ENCODE peak calls at places on chromosomes 3 and 15, in ten cellular contexts. T is CD8-positive, alpha-beta T cell; O is BE2C; Z is upper lobe of right lung; R is ovary; H is HCT116; W is pancreas; X is right lobe of liver; I is kidney epithelial cell; P is neural progenitor cell. L is an unnamed sample.
A peak's percentile ranks its signal among the peaks of the same experiment; 100 is the strongest.

GRCh38 chr3:135982922-135983581 is 17.5 kb downstream of the PPP2R3A start:
- DNase-seq in R (no peak), O (no peak), H (no peak), Z (no peak), I (no peak), W (no peak), X (no peak), P (no peak), T (no peak), L (no peak)

GRCh38 chr15:67468431-67468830 is 52.5 kb upstream of the C15orf61 start:
- DNase-seq in P (no peak), O (no peak), I (no peak), T (no peak), W (no peak), Z (no peak), H (no peak), R (no peak), X (no peak), L (no peak)

GRCh38 chr15:39580630-39581500 is at the start of gene THBS1:
- DNase-seq in P (peak; percentile 95), O (no peak), Z (peak; percentile 94), I (peak; percentile 29), X (peak; percentile 88), T (no peak), W (peak; percentile 91), H (no peak), R (peak; percentile 94), L (peak; percentile 80)

GRCh38 chr3:45482829-45483228 is 94.5 kb downstream of the LARS2 start:
- DNase-seq in O (no peak), W (no peak), R (no peak), Z (no peak), T (no peak), I (no peak), H (no peak), P (no peak), X (no peak), L (no peak)

GRCh38 chr3:11603628-11604027 is 40.1 kb downstream of the VGLL4 start:
- DNase-seq in R (no peak), H (no peak), T (no peak), I (no peak), O (no peak), X (no peak), P (no peak), Z (no peak), W (no peak), L (peak; percentile 72)

GRCh38 chr3:46733026-46733800 is 15.5 kb upstream of the PRSS50 start:
- DNase-seq in R (no peak), X (no peak), Z (no peak), H (no peak), T (no peak), W (peak; percentile 17), O (no peak), I (no peak), P (no peak), L (no peak)

GRCh38 chr3:71447803-71448202 is 135.7 kb downstream of the FOXP1 start:
- DNase-seq in R (no peak), X (no peak), I (no peak), T (no peak), P (no peak), Z (no peak), W (no peak), O (no peak), H (no peak), L (no peak)

GRCh38 chr3:16704938-16705337 is 99.7 kb upstream of the DAZL start:
- DNase-seq in X (no peak), H (no peak), Z (no peak), O (no peak), W (no peak), R (no peak), T (no peak), I (no peak), P (no peak), L (no peak)

GRCh38 chr15:88834211-88834812 is 31.1 kb downstream of the ACAN start:
- DNase-seq in H (peak; percentile 22), I (no peak), O (peak; percentile 51), R (peak; percentile 74), P (peak; percentile 80), T (no peak), Z (no peak), X (peak; percentile 39), W (peak; percentile 70), L (no peak)

GRCh38 chr15:42070276-42070965 is 23.9 kb downstream of the PLA2G4D start:
- DNase-seq in W (no peak), T (no peak), I (no peak), Z (no peak), R (no peak), X (no peak), H (no peak), O (no peak), P (no peak), L (no peak)

DNA sequence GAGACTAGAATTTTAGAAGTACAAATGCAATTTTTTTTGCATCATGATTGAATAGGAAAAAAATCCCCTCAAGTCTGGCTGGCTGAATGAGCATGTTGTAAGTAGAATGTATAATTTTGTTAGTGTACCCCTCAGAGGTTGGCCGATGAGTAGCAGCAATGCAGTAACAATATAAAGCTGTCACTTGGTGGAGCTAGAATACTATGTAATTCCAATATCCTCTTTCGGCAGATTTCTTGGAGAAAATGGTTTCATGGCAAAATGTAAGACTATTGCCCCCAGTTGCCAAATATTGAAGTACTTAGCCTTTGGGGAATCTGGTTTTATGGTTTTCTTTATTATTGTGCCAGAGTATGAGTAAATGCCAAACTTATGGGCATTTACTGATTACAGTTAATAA is 39.8 kb upstream of the SGO1 start:
- DNase-seq in R (no peak), Z (no peak), P (peak; percentile 75), I (no peak), W (no peak), X (no peak), H (peak; percentile 40), O (no peak), T (no peak), L (peak; percentile 5)
- TF ChIP-seq CTCF in R (peak; percentile 17), Z (peak; percentile 36), P (peak; percentile 77), I (peak; percentile 27), W (peak; percentile 29), X (peak; percentile 65), H (peak; percentile 57), O (peak; percentile 39), T (no peak), L (peak; percentile 15)

GRCh38 chr15:65374831-65375401 is 2.9 kb downstream of the IGDCC3 start:
- DNase-seq in T (no peak), X (no peak), O (no peak), Z (peak; percentile 54), R (no peak), H (no peak), P (peak; percentile 38), I (no peak), W (peak; percentile 28), L (no peak)
- H3K27me3 ChIP-seq in T (peaks cover 17% of the 10 kb centered on the region), X (no peaks in the 10 kb centered on the region), O (no peaks in the 10 kb centered on the region), Z (peaks cover 55% of the 10 kb centered on the region), R (no peaks in the 10 kb centered on the region), H (peaks cover 5% of the 10 kb centered on the region), P (peaks cover 56% of the 10 kb centered on the region), I (peaks cover 30% of the 10 kb centered on the region), W (no peaks in the 10 kb centered on the region), L (peaks cover 35% of the 10 kb centered on the region)

DNA sequence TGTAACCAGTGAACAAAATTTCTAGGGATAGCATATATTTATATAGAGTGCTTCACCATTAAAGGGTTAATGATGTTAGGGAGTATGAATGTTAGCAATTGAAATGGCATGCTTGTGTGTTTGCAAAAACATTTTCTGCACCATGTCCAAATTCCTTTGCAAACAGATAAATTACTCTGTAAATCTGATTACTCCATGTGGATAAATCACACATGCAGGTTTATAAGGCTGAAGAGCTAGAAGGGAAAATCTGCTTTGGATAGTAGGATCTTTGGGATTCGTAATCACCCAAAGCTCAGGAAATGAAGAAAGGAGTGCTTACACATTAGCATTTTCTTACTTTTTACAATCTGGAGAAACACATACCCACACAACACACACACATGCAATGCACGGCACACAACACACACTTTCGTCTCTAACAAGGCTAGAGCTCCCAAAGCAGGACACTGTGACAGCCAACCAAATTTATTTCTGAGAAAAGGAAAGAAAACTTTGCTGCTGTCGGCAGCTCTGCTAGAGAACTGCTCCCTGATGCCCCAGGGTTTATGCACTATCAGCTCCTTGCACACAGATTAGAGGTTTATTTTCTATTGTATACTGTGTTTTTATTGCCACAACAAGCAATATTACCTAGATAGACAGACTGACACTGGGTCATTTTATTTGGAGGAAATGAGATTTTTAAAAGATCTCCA is 2.0 kb downstream of the LSAMP start:
- DNase-seq in Z (no peak), I (no peak), P (peak; percentile 3), X (no peak), O (no peak), W (no peak), H (no peak), R (no peak), T (no peak), L (no peak)
- TF ChIP-seq CTCF in Z (no peak), I (no peak), P (no peak), X (no peak), O (no peak), W (no peak), H (no peak), R (no peak), T (no peak), L (no peak)

GRCh38 chr3:195060217-195060481 is 210.8 kb downstream of the XXYLT1 start:
- DNase-seq in Z (no peak), R (no peak), P (no peak), H (no peak), X (no peak), O (no peak), I (no peak), T (no peak), W (peak; percentile 22), L (no peak)

GRCh38 chr3:195059471-195060216 is 211.3 kb downstream of the XXYLT1 start:
- DNase-seq in R (no peak), X (peak; percentile 13), H (no peak), T (no peak), O (no peak), W (peak; percentile 37), P (no peak), I (no peak), Z (peak; percentile 48), L (no peak)

GRCh38 chr3:195061756-195062655 is 209.0 kb downstream of the XXYLT1 start:
- DNase-seq in I (no peak), T (no peak), W (peak; percentile 56), P (no peak), X (peak; percentile 16), Z (peak; percentile 57), H (no peak), O (no peak), R (no peak), L (no peak)

GRCh38 chr3:195059006-195059350 is 212.0 kb downstream of the XXYLT1 start:
- DNase-seq in T (no peak), P (no peak), Z (peak; percentile 62), R (no peak), W (peak; percentile 47), H (no peak), O (no peak), I (no peak), X (peak; percentile 48), L (no peak)

DNA sequence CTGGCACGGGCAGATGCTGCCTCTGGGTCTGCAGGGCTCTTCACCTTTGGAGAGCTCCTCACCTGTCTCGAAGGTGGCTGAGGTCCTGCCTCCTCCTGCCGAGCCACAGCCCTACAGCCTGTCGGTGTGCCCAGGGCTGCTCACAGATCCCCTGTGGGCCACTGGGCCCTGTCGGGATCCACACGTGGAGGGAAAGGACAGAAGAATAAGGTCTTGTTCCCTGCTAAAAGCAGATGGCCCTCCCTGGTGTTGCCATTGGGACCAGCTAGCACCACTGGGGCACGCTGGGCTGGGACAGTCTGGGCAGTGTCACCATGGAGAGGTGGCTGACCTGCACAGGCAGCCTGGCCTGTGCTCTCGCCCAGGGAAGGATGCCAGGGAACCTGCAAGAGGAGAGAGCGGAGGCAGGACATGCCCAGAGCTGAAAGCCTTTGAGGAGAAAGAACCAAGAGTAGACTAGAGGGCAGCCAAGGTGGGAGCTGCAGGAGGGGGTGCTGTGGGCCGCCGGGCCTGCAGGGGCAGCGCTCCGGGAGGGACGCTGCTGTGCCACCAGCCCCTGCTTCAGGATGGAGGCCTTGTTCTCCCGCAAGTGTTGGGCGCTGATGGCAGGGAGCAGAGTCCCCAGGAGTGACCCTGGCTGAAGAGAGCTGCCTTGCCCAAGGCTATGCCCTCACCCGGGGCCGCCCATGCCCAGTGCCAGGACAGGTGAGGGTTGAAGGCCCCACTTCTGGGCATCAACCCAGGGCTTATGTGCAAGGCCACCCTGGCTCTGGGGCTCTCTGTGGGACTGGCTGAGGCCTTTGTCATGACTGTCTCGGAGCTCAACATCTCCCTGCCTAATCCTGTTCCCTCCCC is 210.2 kb downstream of the XXYLT1 start:
- DNase-seq in P (peak; percentile 23), O (no peak), W (peak; percentile 49), H (no peak), Z (peak; percentile 49), R (no peak), I (no peak), X (peak; percentile 78), T (no peak), L (no peak)
- H3K27me3 ChIP-seq in P (no peaks in the 10 kb centered on the region), O (no peaks in the 10 kb centered on the region), W (no peaks in the 10 kb centered on the region), H (no peaks in the 10 kb centered on the region), Z (no peaks in the 10 kb centered on the region), R (no peaks in the 10 kb centered on the region), I (peaks cover 24% of the 10 kb centered on the region), X (no peaks in the 10 kb centered on the region), T (no peaks in the 10 kb centered on the region), L (peaks cover 2% of the 10 kb centered on the region)

L was measured in BJ.